ENCODE peak calls at places on chromosomes 4 and X, in nine cellular contexts. I is mucosa of descending colon, B is NB4, X is colonic mucosa, D is neural crest cell, R is fibroblast of lung, H is suprapubic skin, A is psoas muscle, M is A673. Z is an unnamed sample.

GRCh38 chr4:156476359-156476758 is 495.2 kb downstream of the PDGFC start:
- DNase-seq in H (no peak), D (no peak), M (peak), B (no peak), I (no peak), R (peak), X (no peak), A (no peak), Z (no peak)

GRCh38 chr4:126899382-126899801 is 733.4 kb upstream of the INTU start:
- DNase-seq in I (no peak), R (peak), D (no peak), H (no peak), M (no peak), X (no peak), A (no peak), B (no peak), Z (no peak)

GRCh38 chrX:97401586-97402101 is 517.9 kb downstream of the RPA4 start:
- DNase-seq in A (no peak), H (no peak), M (no peak), I (no peak), D (no peak), R (no peak), X (no peak), B (peak), Z (no peak)

GRCh38 chr4:68447201-68447600 is at the start of gene TMPRSS11E:
- DNase-seq in R (no peak), H (no peak), B (peak), D (no peak), M (no peak), A (no peak), X (no peak), I (no peak), Z (peak)

GRCh38 chrX:116272881-116273280 is 102.3 kb downstream of the AGTR2 start:
- DNase-seq in M (no peak), A (no peak), D (no peak), H (no peak), X (peak), R (no peak), I (peak), B (no peak), Z (no peak)

GRCh38 chr4:80393246-80393969 is 57.9 kb downstream of the CFAP299 start:
- DNase-seq in R (peak), H (no peak), B (no peak), D (no peak), X (no peak), A (no peak), M (no peak), I (no peak), Z (no peak)

GRCh38 chrX:120269379-120270035 is 18.9 kb downstream of the ZBTB33 start:
- DNase-seq in A (no peak), R (peak), D (no peak), I (no peak), M (no peak), H (no peak), X (no peak), B (no peak), Z (no peak)

GRCh38 chr4:32147446-32148064 is 1427.4 kb downstream of the PCDH7 start:
- DNase-seq in M (no peak), I (no peak), R (peak), D (no peak), X (no peak), B (no peak), A (no peak), H (no peak), Z (no peak)

GRCh38 chr4:145734576-145735329 is 54.8 kb downstream of the C4orf51 start:
- DNase-seq in H (peak), R (peak), X (peak), M (no peak), B (no peak), D (no peak), I (peak), A (peak), Z (peak)

GRCh38 chr4:55321707-55322264 is 24.3 kb upstream of the SRD5A3 start:
- DNase-seq in A (no peak), M (peak), I (peak), R (peak), X (peak), D (peak), H (peak), B (peak), Z (peak)

GRCh38 chr4:52234539-52235174 is 183.6 kb downstream of the SPATA18 start:
- DNase-seq in R (peak), D (no peak), M (peak), X (no peak), B (peak), I (no peak), A (no peak), H (no peak), Z (peak)

DNA sequence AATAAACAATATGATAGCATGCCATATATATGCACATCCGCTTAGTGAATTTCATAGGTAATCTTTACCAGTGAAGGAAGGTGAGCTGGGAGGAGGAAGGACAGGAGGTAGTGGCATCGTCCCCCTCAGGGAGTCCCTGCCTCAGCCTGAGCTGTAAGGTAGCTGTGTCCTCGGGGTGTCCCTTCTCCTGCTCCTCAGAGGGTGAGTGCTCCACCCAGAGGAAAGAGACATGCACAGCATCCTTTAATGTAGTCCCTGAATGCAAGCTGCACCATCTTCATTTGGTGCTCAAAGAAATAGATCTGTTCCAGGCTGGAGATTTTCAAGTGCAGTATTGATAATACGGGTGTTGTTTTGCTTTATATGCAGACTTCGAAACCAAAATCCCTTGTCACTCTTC is 330.4 kb upstream of the SFRP2 start:
- DNase-seq in B (no peak), R (no peak), X (no peak), M (no peak), D (no peak), A (no peak), I (no peak), H (no peak), Z (no peak)
- TF ChIP-seq CTCF in B (no peak), R (peak), X (no peak), M (no peak), D (no peak), A (no peak), I (no peak), H (no peak), Z (peak)

GRCh38 chr4:8547108-8547911 is 32.9 kb upstream of the GPR78 start:
- DNase-seq in R (peak), D (no peak), B (peak), M (no peak), H (peak), I (no peak), X (no peak), A (no peak), Z (no peak)
- TF ChIP-seq CTCF in R (peak), D (peak), B (peak), M (peak), H (no peak), I (no peak), X (peak), A (no peak), Z (peak)

GRCh38 chr4:112766422-112766821 is 129.5 kb downstream of the LARP7 start:
- DNase-seq in M (peak), I (peak), R (peak), X (no peak), D (peak), H (no peak), B (peak), A (no peak), Z (no peak)

GRCh38 chr4:112767386-112767785 is 130.4 kb downstream of the LARP7 start:
- DNase-seq in M (no peak), B (no peak), R (no peak), H (no peak), D (no peak), I (no peak), A (no peak), X (no peak), Z (no peak)

GRCh38 chr4:112770111-112770510 is 133.2 kb downstream of the LARP7 start:
- DNase-seq in R (no peak), X (no peak), D (no peak), M (no peak), H (no peak), I (no peak), B (no peak), A (no peak), Z (no peak)

DNA sequence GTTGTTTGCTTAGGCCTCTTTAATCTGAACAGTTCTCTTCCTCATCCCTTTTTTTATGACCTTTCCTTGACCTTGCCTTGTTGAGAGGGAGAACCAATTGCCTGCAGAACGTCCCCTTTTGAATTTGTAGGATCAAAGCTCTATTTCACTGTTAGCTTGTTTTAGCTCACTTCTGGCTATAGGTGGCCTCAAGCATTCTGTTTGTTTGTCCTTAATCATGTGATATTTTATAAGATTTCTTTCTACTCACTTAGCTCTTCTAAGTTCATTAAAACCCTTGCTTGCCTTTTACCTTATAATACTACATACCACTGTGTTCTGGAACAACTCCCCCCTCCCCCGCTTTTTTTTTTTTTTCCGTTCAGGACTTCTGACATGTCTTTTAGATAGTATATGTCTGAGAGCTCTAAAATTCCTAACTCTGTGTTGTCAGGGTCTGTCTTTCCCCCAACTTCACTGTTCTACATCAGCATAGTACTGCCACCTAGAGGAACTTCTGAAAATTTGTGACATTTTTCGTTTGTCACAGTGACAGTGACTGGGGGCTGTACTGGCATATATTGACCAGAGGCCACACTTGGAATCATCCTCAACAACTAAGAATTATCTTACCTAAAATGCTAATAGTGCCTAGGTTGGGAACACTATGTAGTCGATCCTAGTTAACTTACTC is 128.5 kb downstream of the LARP7 start:
- DNase-seq in B (peak), I (no peak), X (no peak), R (peak), D (no peak), A (no peak), M (peak), H (no peak), Z (no peak)
- TF ChIP-seq CTCF in B (peak), I (no peak), X (no peak), R (peak), D (peak), A (peak), M (peak), H (no peak), Z (peak)

GRCh38 chr4:161428180-161428965 is 735.4 kb downstream of the FSTL5 start:
- DNase-seq in H (no peak), D (no peak), B (no peak), X (no peak), R (no peak), I (no peak), A (no peak), M (no peak), Z (no peak)
- TF ChIP-seq CTCF in H (no peak), D (no peak), B (no peak), X (no peak), R (no peak), I (no peak), A (no peak), M (no peak), Z (no peak)